ENCODE peak calls at places on chromosomes 16 and 17, in eight cellular contexts. I is NCI-H774; M is NCI-H1930; F is CD8-positive, alpha-beta T cell; V is A673; S is adrenal gland; C is LNCaP clone FGC; D is nucleus accumbens. J is an unnamed sample.
A peak's percentile ranks its signal among the peaks of the same experiment; 100 is the strongest.

GRCh38 chr17:80456465-80457235 is 19.8 kb downstream of the NPTX1 start:
- DNase-seq in I (no peak), D (no peak), V (no peak), F (no peak), C (no peak), M (no peak), S (no peak), J (no peak)

GRCh38 chr16:79286646-79287423 is 313.7 kb downstream of the MAF start:
- DNase-seq in V (peak; percentile 38), F (peak; percentile 13), S (peak; percentile 19), C (no peak), I (peak; percentile 41), D (peak; percentile 20), M (no peak), J (peak; percentile 81)

GRCh38 chr16:87581867-87582220 is 20.5 kb upstream of the JPH3 start:
- DNase-seq in F (no peak), I (no peak), S (peak; percentile 82), V (no peak), D (no peak), C (no peak), M (no peak), J (no peak)

GRCh38 chr16:30758988-30759461 is 2.8 kb downstream of the CFAP119 start:
- DNase-seq in S (no peak), I (no peak), V (no peak), M (no peak), D (no peak), C (no peak), F (no peak), J (no peak)

GRCh38 chr17:67246648-67247415 is 1.8 kb upstream of the HELZ start:
- DNase-seq in C (no peak), D (no peak), F (peak; percentile 13), M (no peak), V (no peak), S (peak; percentile 53), I (no peak), J (peak; percentile 19)

GRCh38 chr17:48871551-48872351 is 20.8 kb upstream of the ATP5MC1 start:
- DNase-seq in C (no peak), I (no peak), M (no peak), V (no peak), F (no peak), S (peak; percentile 34), D (no peak), J (peak; percentile 54)

GRCh38 chr17:77882481-77883212 is 75.9 kb upstream of the TNRC6C start:
- DNase-seq in I (no peak), C (no peak), D (peak; percentile 39), F (peak; percentile 66), V (peak; percentile 55), S (no peak), M (no peak), J (no peak)

GRCh38 chr17:11380761-11381160 is 139.7 kb downstream of the SHISA6 start:
- DNase-seq in F (no peak), M (no peak), C (no peak), I (no peak), V (peak; percentile 79), S (no peak), D (no peak), J (no peak)

GRCh38 chr17:33469911-33470310 is 176.8 kb upstream of the ASIC2 start:
- DNase-seq in D (no peak), F (no peak), S (no peak), I (no peak), V (peak; percentile 4), M (no peak), C (no peak), J (no peak)